ENCODE peak calls at places on chromosomes 6 and 20, in ten cellular contexts. Q, E, A, W, F, M, I, N, K and X are unnamed samples.

GRCh38 chr20:45826381-45827019 is 612 bp downstream of the TNNC2 start:
- DNase-seq in Q (no peak), E (no peak), A (no peak), W (no peak), F (no peak), M (peak), I (no peak), N (no peak), K (no peak), X (peak)

GRCh38 chr6:139354177-139354576 is 20.3 kb downstream of the CITED2 start:
- DNase-seq in Q (no peak), E (no peak), A (no peak), W (no peak), F (no peak), M (no peak), I (no peak), N (no peak), K (no peak), X (no peak)

GRCh38 chr20:59591061-59591460 is 13.3 kb upstream of the PHACTR3 start:
- DNase-seq in Q (no peak), E (no peak), A (no peak), W (no peak), F (no peak), M (no peak), I (no peak), N (no peak), K (no peak), X (no peak)

GRCh38 chr6:162372092-162372491 is 355.5 kb downstream of the PRKN start:
- DNase-seq in Q (no peak), E (no peak), A (no peak), W (no peak), F (no peak), M (no peak), I (no peak), N (no peak), K (no peak), X (no peak)

GRCh38 chr6:13268914-13269532 is 59.3 kb downstream of the TBC1D7 start:
- DNase-seq in Q (no peak), E (no peak), A (no peak), W (no peak), F (peak), M (no peak), I (no peak), N (no peak), K (no peak), X (no peak)

GRCh38 chr6:97078791-97079190 is 154.3 kb downstream of the KLHL32 start:
- DNase-seq in Q (no peak), E (no peak), A (no peak), W (no peak), F (no peak), M (no peak), I (no peak), N (no peak), K (no peak), X (no peak)

GRCh38 chr20:18731940-18732339 is 81.6 kb upstream of the SCP2D1 start:
- DNase-seq in Q (no peak), E (no peak), A (no peak), W (no peak), F (no peak), M (no peak), I (no peak), N (no peak), K (no peak), X (no peak)

GRCh38 chr6:51429042-51429712 is 610.5 kb downstream of the TFAP2B start:
- DNase-seq in Q (no peak), E (no peak), A (no peak), W (no peak), F (no peak), M (no peak), I (no peak), N (no peak), K (no peak), X (no peak)

GRCh38 chr6:42294759-42295158 is 77.1 kb upstream of the MRPS10 start:
- DNase-seq in Q (peak), E (no peak), A (no peak), W (no peak), F (peak), M (no peak), I (no peak), N (no peak), K (no peak), X (no peak)

GRCh38 chr20:31860431-31861345 is 9.6 kb downstream of the DUSP15 start:
- DNase-seq in Q (no peak), E (peak), A (no peak), W (peak), F (no peak), M (peak), I (no peak), N (no peak), K (no peak), X (peak)

GRCh38 chr6:87498048-87498447 is 25.3 kb downstream of the SLC35A1 start:
- DNase-seq in Q (no peak), E (no peak), A (no peak), W (no peak), F (no peak), M (no peak), I (no peak), N (no peak), K (no peak), X (no peak)

GRCh38 chr20:50267041-50267865 is 76.6 kb downstream of the CEBPB start:
- DNase-seq in Q (no peak), E (peak), A (no peak), W (peak), F (peak), M (peak), I (no peak), N (peak), K (no peak), X (peak)

GRCh38 chr6:87210979-87211378 is 55.6 kb downstream of the ZNF292 start:
- DNase-seq in Q (no peak), E (no peak), A (no peak), W (no peak), F (no peak), M (no peak), I (peak), N (no peak), K (no peak), X (no peak)

GRCh38 chr20:3885711-3886110 is 3.5 kb upstream of the PANK2 start:
- DNase-seq in Q (no peak), E (no peak), A (no peak), W (no peak), F (no peak), M (no peak), I (no peak), N (no peak), K (no peak), X (no peak)

GRCh38 chr20:48698507-48699267 is 129.1 kb downstream of the PREX1 start:
- DNase-seq in Q (no peak), E (no peak), A (no peak), W (no peak), F (no peak), M (peak), I (no peak), N (no peak), K (no peak), X (no peak)

GRCh38 chr20:44745560-44746366 is at the start of gene KCNK15:
- DNase-seq in Q (no peak), E (peak), A (no peak), W (no peak), F (no peak), M (peak), I (peak), N (peak), K (no peak), X (peak)

GRCh38 chr6:85614780-85615179 is 21.1 kb upstream of the SNX14 start:
- DNase-seq in Q (no peak), E (no peak), A (no peak), W (no peak), F (no peak), M (no peak), I (no peak), N (no peak), K (no peak), X (peak)
- TF ChIP-seq POLR2A in Q (no peak), E (no peak), A (no peak), W (no peak), F (no peak), M (peak), I (no peak), N (no peak), K (no peak), X (no peak)

DNA sequence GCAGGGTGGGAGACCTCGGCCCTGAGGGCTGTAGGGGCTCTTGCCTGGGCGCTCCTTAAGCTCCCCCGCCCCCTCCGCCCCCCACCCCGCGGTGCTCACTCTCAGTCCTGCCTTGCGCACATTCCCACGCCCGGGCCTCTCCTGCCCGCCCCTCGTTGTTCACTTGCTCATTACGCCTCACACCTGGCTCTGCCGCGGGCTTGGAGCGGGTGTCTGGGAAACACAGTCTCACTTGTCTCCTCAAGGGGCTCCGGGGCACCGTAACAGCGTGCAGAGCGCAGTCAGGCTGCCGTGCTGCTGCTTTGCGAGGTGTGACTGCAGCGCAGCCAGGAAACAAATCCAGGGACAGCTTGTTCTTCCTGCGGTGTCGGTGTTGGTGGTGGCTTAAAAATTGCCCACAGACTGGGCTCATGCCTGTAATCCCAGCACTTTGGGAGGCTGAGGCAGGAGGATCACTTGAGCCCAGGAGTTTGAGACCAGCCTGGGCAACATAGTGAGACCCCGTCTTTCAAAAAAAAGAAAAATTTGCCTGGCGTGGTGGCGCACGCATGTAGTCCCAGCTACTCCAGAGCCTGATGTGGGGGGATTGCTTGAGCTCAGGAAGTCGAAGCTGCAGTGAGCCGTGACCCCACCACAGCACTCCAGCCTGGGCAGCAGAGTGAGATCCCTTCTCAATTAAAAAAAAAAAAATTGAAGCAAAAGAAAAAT is 4.6 kb downstream of the NPBWR2 start:
- DNase-seq in Q (no peak), E (no peak), A (no peak), W (no peak), F (no peak), M (peak), I (no peak), N (no peak), K (no peak), X (no peak)
- TF ChIP-seq POLR2AphosphoS5 in Q (no peak), E (no peak), A (no peak), W (no peak), F (no peak), M (no peak), I (no peak), N (no peak), K (no peak), X (no peak)

GRCh38 chr6:30612213-30612612 is 4.8 kb downstream of the PPP1R10 start:
- DNase-seq in Q (no peak), E (no peak), A (no peak), W (no peak), F (no peak), M (no peak), I (no peak), N (no peak), K (no peak), X (no peak)
- TF ChIP-seq POLR2A in Q (no peak), E (no peak), A (no peak), W (no peak), F (no peak), M (peak), I (no peak), N (no peak), K (no peak), X (no peak)

GRCh38 chr6:106563614-106564013 is 65.7 kb downstream of the RTN4IP1 start:
- DNase-seq in Q (no peak), E (no peak), A (no peak), W (no peak), F (no peak), M (no peak), I (no peak), N (no peak), K (no peak), X (no peak)

GRCh38 chr6:106564476-106564875 is 64.8 kb downstream of the RTN4IP1 start:
- DNase-seq in Q (no peak), E (no peak), A (no peak), W (no peak), F (no peak), M (no peak), I (no peak), N (no peak), K (peak), X (no peak)

GRCh38 chr6:106560966-106561740 is 68.1 kb downstream of the RTN4IP1 start:
- DNase-seq in Q (no peak), E (no peak), A (no peak), W (no peak), F (no peak), M (no peak), I (no peak), N (no peak), K (peak), X (no peak)

GRCh38 chr6:106558364-106558763 is 70.9 kb downstream of the RTN4IP1 start:
- DNase-seq in Q (no peak), E (no peak), A (no peak), W (no peak), F (peak), M (no peak), I (no peak), N (no peak), K (peak), X (no peak)

GRCh38 chr6:106562001-106562400 is 67.3 kb downstream of the RTN4IP1 start:
- DNase-seq in Q (no peak), E (no peak), A (no peak), W (no peak), F (no peak), M (no peak), I (no peak), N (no peak), K (no peak), X (no peak)
- TF ChIP-seq POLR2AphosphoS5 in Q (no peak), E (no peak), A (no peak), W (peak), F (no peak), M (no peak), I (no peak), N (no peak), K (no peak), X (no peak)

DNA sequence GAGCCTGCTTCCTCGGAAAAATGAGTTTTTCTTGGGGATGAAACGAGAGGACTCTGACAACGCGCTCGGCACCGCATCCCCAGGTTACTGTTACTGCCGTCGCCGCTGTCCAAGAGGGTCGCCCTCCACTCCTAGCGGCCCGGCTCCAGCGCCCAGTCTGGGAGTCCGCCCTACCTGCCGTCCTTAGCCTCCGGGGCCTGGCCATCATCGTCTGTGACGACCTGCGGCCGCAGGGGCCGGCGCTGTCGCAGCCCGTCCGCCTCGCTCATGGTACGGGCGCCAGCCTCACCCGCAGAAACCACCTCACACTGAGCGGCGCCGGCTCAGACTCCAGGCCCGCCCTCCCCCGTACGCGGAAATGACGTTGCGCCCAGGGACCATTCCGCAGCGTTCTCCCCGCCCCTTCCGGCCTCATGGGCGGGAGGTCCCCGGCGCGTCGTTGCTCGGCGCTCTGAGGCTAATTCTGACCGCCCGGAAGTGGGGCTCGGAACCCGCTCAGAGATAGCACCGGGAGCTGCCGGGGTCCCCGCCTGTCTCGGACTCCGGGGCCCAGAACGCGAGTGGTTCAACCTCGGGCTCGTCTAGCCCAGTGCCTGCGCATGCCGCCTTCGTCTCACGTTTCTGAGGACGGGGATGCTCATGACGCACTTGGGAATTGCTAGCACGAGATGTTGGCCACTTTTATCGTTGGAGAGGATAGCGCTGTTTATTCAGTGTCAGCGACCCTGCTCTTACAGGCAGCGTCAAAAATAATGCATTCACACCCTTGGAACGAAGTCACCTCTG is at the start of gene APMAP:
- DNase-seq in Q (peak), E (peak), A (peak), W (peak), F (peak), M (peak), I (peak), N (peak), K (peak), X (peak)
- TF ChIP-seq POLR2A in Q (peak), E (peak), A (peak), W (peak), F (peak), M (peak), I (peak), N (no peak), K (peak), X (peak)

GRCh38 chr20:8755340-8756118 is 313.4 kb upstream of the PLCB4 start:
- DNase-seq in Q (no peak), E (no peak), A (no peak), W (no peak), F (no peak), M (no peak), I (no peak), N (no peak), K (no peak), X (no peak)

GRCh38 chr20:8756410-8756809 is 312.5 kb upstream of the PLCB4 start:
- DNase-seq in Q (peak), E (no peak), A (no peak), W (no peak), F (peak), M (no peak), I (no peak), N (no peak), K (no peak), X (no peak)

GRCh38 chr20:8757146-8757545 is 311.7 kb upstream of the PLCB4 start:
- DNase-seq in Q (no peak), E (no peak), A (no peak), W (no peak), F (no peak), M (no peak), I (no peak), N (no peak), K (no peak), X (no peak)
- TF ChIP-seq POLR2AphosphoS5 in Q (no peak), E (no peak), A (no peak), W (no peak), F (no peak), M (no peak), I (no peak), N (no peak), K (peak), X (no peak)